ENCODE peak calls at places on chromosome 3, in four cellular contexts. S is K562, G is HepG2, D is GM12878. U is an unnamed sample.

GRCh38 chr3:13093687-13094086 is 20.5 kb upstream of the IQSEC1 start:
- DNase-seq in S (peak), G (no peak), D (no peak), U (no peak)

GRCh38 chr3:159586587-159587202 is 401.9 kb upstream of the IL12A start:
- DNase-seq in S (no peak), G (peak), D (no peak), U (peak)

GRCh38 chr3:134749802-134750553 is 45.1 kb upstream of the EPHB1 start:
- DNase-seq in S (no peak), G (no peak), D (no peak), U (no peak)

GRCh38 chr3:130761730-130762311 is 15.2 kb upstream of the PIK3R4 start:
- DNase-seq in S (no peak), G (no peak), D (no peak), U (no peak)

GRCh38 chr3:87167634-87168456 is 59.3 kb upstream of the CHMP2B start:
- DNase-seq in S (peak), G (peak), D (peak), U (no peak)

GRCh38 chr3:171157286-171157685 is 130.8 kb upstream of the SLC2A2 start:
- DNase-seq in S (no peak), G (peak), D (no peak), U (no peak)

GRCh38 chr3:196609343-196609775 is 30.1 kb upstream of the NRROS start:
- DNase-seq in S (peak), G (peak), D (peak), U (peak)

GRCh38 chr3:69409831-69410230 is 23.9 kb upstream of the FRMD4B start:
- DNase-seq in S (no peak), G (no peak), D (no peak), U (no peak)

GRCh38 chr3:195546130-195546560 is 3.0 kb upstream of the PPP1R2 start:
- DNase-seq in S (no peak), G (peak), D (no peak), U (no peak)

GRCh38 chr3:186053954-186054353 is 54.9 kb downstream of the ETV5 start:
- DNase-seq in S (no peak), G (no peak), D (no peak), U (no peak)

GRCh38 chr3:10518506-10519150 is 13.2 kb upstream of the ATP2B2 start:
- DNase-seq in S (no peak), G (no peak), D (no peak), U (no peak)

GRCh38 chr3:53084310-53085001 is 38.6 kb upstream of the SFMBT1 start:
- DNase-seq in S (peak), G (peak), D (no peak), U (no peak)

GRCh38 chr3:114527036-114527644 is 233.3 kb downstream of the TIGIT start:
- DNase-seq in S (no peak), G (peak), D (no peak), U (no peak)

GRCh38 chr3:36457667-36458066 is 77.4 kb downstream of the STAC start:
- DNase-seq in S (no peak), G (no peak), D (no peak), U (no peak)

GRCh38 chr3:124669470-124669869 is 60.8 kb upstream of the UMPS start:
- DNase-seq in S (no peak), G (no peak), D (no peak), U (no peak)

GRCh38 chr3:41304603-41305002 is 105.3 kb downstream of the CTNNB1 start:
- DNase-seq in S (no peak), G (no peak), D (no peak), U (no peak)

GRCh38 chr3:14907043-14907966 is 40.1 kb upstream of the NR2C2 start:
- DNase-seq in S (no peak), G (no peak), D (no peak), U (no peak)

GRCh38 chr3:4898454-4899313 is 80.6 kb upstream of the BHLHE40 start:
- DNase-seq in S (peak), G (no peak), D (peak), U (no peak)

GRCh38 chr3:197750863-197751737 is 1.4 kb downstream of the FYTTD1 start:
- DNase-seq in S (no peak), G (no peak), D (no peak), U (no peak)

GRCh38 chr3:140096037-140096436 is 161.1 kb downstream of the CLSTN2 start:
- DNase-seq in S (no peak), G (no peak), D (no peak), U (no peak)

GRCh38 chr3:15470261-15470660 is 42.9 kb downstream of the EAF1 start:
- DNase-seq in S (no peak), G (peak), D (no peak), U (peak)

GRCh38 chr3:147939425-147940196 is 530.4 kb downstream of the ZIC1 start:
- DNase-seq in S (no peak), G (no peak), D (no peak), U (no peak)

GRCh38 chr3:142890592-142890991 is 1.7 kb upstream of the PCOLCE2 start:
- DNase-seq in S (no peak), G (no peak), D (no peak), U (no peak)

GRCh38 chr3:48194446-48195071 is 6.3 kb upstream of the CDC25A start:
- DNase-seq in S (peak), G (peak), D (peak), U (peak)

GRCh38 chr3:14798231-14798630 is 20.5 kb upstream of the FGD5 start:
- DNase-seq in S (no peak), G (no peak), D (no peak), U (no peak)

GRCh38 chr3:175432338-175433025 is 573.3 kb downstream of the NAALADL2 start:
- DNase-seq in S (no peak), G (no peak), D (no peak), U (no peak)

GRCh38 chr3:184257083-184257915 is 4.1 kb downstream of the CAMK2N2 start:
- DNase-seq in S (no peak), G (no peak), D (no peak), U (no peak)

GRCh38 chr3:36763111-36763849 is 1.1 kb downstream of the DCLK3 start:
- DNase-seq in S (no peak), G (no peak), D (no peak), U (peak)

GRCh38 chr3:113948015-113948917 is 453 bp downstream of the ZDHHC23 start:
- DNase-seq in S (no peak), G (peak), D (no peak), U (peak)

GRCh38 chr3:31307131-31307785 is 225.5 kb upstream of the STT3B start:
- DNase-seq in S (no peak), G (no peak), D (no peak), U (no peak)

GRCh38 chr3:196463804-196464203 is 31.6 kb upstream of the UBXN7 start:
- DNase-seq in S (no peak), G (no peak), D (no peak), U (no peak)

GRCh38 chr3:124701687-124702086 is 28.6 kb upstream of the UMPS start:
- DNase-seq in S (no peak), G (peak), D (no peak), U (no peak)

GRCh38 chr3:111246967-111247760 is 175.5 kb downstream of the NECTIN3 start:
- DNase-seq in S (no peak), G (peak), D (no peak), U (no peak)

GRCh38 chr3:128112406-128112968 is 11.1 kb downstream of the RUVBL1 start:
- DNase-seq in S (no peak), G (no peak), D (peak), U (no peak)

GRCh38 chr3:188947983-188948657 is 223.7 kb upstream of the TPRG1 start:
- DNase-seq in S (no peak), G (no peak), D (no peak), U (peak)

GRCh38 chr3:173789530-173789929 is 392.0 kb downstream of the NLGN1 start:
- DNase-seq in S (no peak), G (no peak), D (no peak), U (no peak)

GRCh38 chr3:86793786-86794185 is 197.2 kb downstream of the VGLL3 start:
- DNase-seq in S (no peak), G (peak), D (no peak), U (no peak)

DNA sequence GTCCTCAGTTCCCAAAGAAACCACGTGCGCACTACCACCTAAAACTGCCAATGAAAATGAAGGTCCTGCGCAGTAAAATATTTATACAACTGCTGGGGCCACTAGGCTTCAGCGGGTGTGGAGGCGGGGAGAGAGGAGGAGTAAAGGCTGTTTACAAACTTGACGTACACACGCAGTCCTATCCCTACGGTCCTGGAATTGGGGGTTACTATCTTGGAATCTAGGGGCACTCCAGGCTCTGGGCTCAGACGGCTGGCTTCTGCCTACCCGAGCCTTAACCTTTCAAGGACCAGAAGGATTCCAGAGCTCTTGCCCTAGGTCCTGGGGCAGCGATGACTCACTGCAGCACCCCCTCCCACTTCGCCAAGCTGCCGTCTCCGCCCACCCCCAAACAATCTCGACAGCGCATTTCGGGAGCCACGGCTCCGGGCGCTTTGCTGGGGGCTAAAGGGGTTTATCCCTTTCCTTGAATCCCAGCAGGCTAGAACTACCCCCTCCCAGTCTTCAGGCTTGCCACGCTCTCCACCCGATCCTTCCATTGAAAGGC is 3.0 kb downstream of the ADAMTS9 start:
- DNase-seq in S (no peak), G (no peak), D (no peak), U (no peak)
- TF ChIP-seq HDAC6 in S (no peak), G (no peak), D (no peak), U (no peak)

GRCh38 chr3:145900056-145900829 is 260.7 kb downstream of the PLOD2 start:
- DNase-seq in S (no peak), G (no peak), D (peak), U (no peak)
- TF ChIP-seq SP1 in S (no peak), G (no peak), D (no peak), U (no peak)

DNA sequence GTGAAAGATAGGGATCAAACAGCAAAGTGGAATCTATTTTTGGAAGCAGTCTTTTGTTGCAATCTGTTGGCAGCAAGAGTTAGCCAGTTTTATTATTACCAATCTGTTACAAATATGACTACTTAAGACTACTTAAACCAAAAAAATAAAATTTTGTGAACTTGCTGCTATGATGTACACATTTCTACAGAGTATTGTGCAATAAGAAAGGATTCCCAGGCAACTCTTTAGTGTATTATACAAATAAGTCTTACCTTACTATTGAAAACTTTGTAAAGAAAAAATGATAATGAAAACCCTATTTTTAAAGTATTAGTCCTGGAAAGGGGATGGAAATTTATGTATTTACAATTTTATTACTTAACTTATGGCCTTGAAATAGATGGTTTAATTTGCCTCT is 44.7 kb downstream of the CADM2 start:
- DNase-seq in S (no peak), G (no peak), D (no peak), U (no peak)
- TF ChIP-seq HDAC6 in S (no peak), G (no peak), D (no peak), U (no peak)

GRCh38 chr3:126750760-126751129 is 46.7 kb downstream of the CHCHD6 start:
- DNase-seq in S (no peak), G (no peak), D (no peak), U (peak)
- TF ChIP-seq SP1 in S (no peak), G (no peak), D (no peak), U (no peak)

GRCh38 chr3:97871206-97871605 is 49.4 kb downstream of the CRYBG3 start:
- DNase-seq in S (no peak), G (no peak), D (no peak), U (no peak)
- TF ChIP-seq HDAC6 in S (no peak), G (no peak), D (no peak), U (no peak)

DNA sequence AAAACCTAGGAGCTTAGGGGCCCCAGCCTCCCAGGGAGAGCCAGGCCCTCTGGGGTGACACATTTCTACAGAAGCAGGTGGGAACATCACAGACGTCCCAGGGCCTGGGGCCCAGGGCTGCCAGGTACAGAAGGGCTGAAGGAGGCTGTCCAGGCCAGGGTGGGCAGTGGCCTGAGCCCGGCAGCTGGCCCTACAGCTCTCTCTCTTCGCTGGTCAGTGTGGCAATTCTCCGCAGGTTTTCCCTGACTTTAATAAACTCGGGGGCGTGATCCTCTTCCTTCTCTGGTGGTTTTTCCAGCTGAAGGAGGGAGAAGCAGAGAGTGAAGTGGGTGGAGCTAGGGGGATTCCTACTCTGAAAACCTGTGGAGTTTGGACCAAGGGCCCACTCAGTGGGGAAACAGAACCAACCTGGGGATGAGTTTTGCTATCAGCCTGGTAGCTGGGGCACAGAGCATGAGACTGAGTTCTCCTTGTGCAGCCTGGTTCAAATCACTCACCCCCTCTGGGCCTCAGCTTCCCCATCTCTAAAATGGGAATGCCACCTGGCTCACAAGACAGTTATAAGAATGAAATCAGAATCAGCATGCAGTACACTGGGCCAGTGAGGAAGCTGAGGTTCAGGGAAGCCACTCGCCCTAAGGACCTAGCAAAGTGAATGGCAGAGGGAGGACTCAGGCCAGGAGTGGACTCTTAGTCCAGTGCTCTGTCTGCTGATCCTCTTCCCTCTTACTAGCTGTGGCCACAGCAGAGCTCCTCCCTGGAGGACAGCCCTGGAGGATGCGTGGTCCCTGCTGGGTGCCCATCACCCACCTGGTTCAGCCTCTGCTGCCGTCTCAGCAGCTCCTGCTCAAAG is 10.6 kb downstream of the FAM107A start:
- DNase-seq in S (no peak), G (no peak), D (no peak), U (no peak)
- TF ChIP-seq SP1 in S (no peak), G (no peak), D (no peak), U (no peak)

GRCh38 chr3:50324351-50325144 is 2.0 kb upstream of the HYAL2 start:
- DNase-seq in S (peak), G (peak), D (no peak), U (peak)
- TF ChIP-seq HDAC6 in S (no peak), G (no peak), D (no peak), U (no peak)

GRCh38 chr3:73745429-73746247 is 120.9 kb upstream of the PDZRN3 start:
- DNase-seq in S (no peak), G (no peak), D (no peak), U (no peak)

GRCh38 chr3:73734376-73734775 is 109.6 kb upstream of the PDZRN3 start:
- DNase-seq in S (no peak), G (no peak), D (no peak), U (no peak)

DNA sequence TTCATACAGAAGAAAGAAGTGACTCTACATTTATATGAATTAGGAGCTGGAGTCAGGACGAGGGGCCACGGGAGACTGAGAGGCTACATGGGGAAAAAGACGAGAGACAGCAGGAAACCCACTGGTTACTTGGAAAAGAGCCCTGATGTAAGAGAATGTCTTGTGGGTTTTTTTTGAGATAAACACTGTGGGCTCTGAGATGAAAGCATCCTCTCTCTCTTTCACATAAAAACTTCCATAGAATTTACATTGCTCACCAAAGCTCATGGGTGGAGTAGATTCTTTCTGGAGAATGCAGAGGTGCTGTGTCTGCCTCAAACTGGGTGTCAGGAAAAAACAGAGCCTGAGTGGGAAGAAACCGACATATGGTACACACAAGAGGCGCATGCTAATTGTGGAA is 115.3 kb upstream of the PDZRN3 start:
- DNase-seq in S (no peak), G (no peak), D (no peak), U (no peak)
- TF ChIP-seq SP1 in S (no peak), G (no peak), D (no peak), U (no peak)